ENCODE peak calls at places on chromosomes 13 and 19, in nine cellular contexts. H is tibial nerve, L is heart left ventricle, F is heart right ventricle, W is GM23338, Z is brain microvascular endothelial cell, N is psoas muscle, C is cardiac muscle cell, P is RWPE2. M is an unnamed sample.

GRCh38 chr13:28037399-28037798 is 48.9 kb upstream of the URAD start:
- DNase-seq in H (no peak), L (no peak), F (no peak), W (no peak), Z (no peak), N (no peak), C (no peak), P (no peak), M (no peak)

GRCh38 chr19:47609885-47610545 is 1.1 kb downstream of the BICRA start:
- DNase-seq in H (no peak), L (peak), F (peak), W (peak), Z (no peak), N (peak), C (peak), P (no peak), M (no peak)

GRCh38 chr19:58531052-58531600 is 11.5 kb upstream of the ZBTB45 start:
- DNase-seq in H (no peak), L (no peak), F (no peak), W (no peak), Z (no peak), N (no peak), C (no peak), P (no peak), M (no peak)

GRCh38 chr13:51453308-51453958 is 597 bp upstream of the INTS6 start:
- DNase-seq in H (peak), L (peak), F (peak), W (peak), Z (peak), N (peak), C (no peak), P (peak), M (peak)

GRCh38 chr13:84760956-84761355 is 878.7 kb upstream of the SLITRK1 start:
- DNase-seq in H (no peak), L (no peak), F (no peak), W (no peak), Z (no peak), N (no peak), C (no peak), P (no peak), M (no peak)

GRCh38 chr19:43687660-43687997 is 17.7 kb upstream of the PLAUR start:
- DNase-seq in H (no peak), L (no peak), F (no peak), W (no peak), Z (no peak), N (no peak), C (no peak), P (no peak), M (no peak)

GRCh38 chr13:30847697-30848307 is 58.3 kb upstream of the MEDAG start:
- DNase-seq in H (no peak), L (no peak), F (no peak), W (no peak), Z (peak), N (no peak), C (peak), P (no peak), M (no peak)

GRCh38 chr13:75458696-75459422 is 23.1 kb downstream of the TBC1D4 start:
- DNase-seq in H (no peak), L (peak), F (peak), W (peak), Z (no peak), N (peak), C (no peak), P (no peak), M (peak)

GRCh38 chr19:18596752-18597157 is 8.2 kb downstream of the REX1BD start:
- DNase-seq in H (no peak), L (peak), F (peak), W (peak), Z (no peak), N (no peak), C (peak), P (peak), M (no peak)

GRCh38 chr13:48446454-48446853 is 33.5 kb upstream of the LPAR6 start:
- DNase-seq in H (no peak), L (no peak), F (no peak), W (no peak), Z (peak), N (no peak), C (peak), P (no peak), M (peak)

GRCh38 chr19:4557971-4558941 is 1.2 kb downstream of the SEMA6B start:
- DNase-seq in H (no peak), L (no peak), F (no peak), W (peak), Z (no peak), N (no peak), C (peak), P (no peak), M (no peak)

GRCh38 chr19:47601180-47601904 is 7.6 kb upstream of the BICRA start:
- DNase-seq in H (no peak), L (no peak), F (no peak), W (no peak), Z (no peak), N (no peak), C (no peak), P (no peak), M (no peak)

GRCh38 chr13:102536196-102536595 is 60.6 kb upstream of the TPP2 start:
- DNase-seq in H (no peak), L (no peak), F (no peak), W (no peak), Z (no peak), N (no peak), C (no peak), P (no peak), M (no peak)

GRCh38 chr13:35865341-35866240 is 265.6 kb downstream of the DCLK1 start:
- DNase-seq in H (no peak), L (no peak), F (peak), W (no peak), Z (no peak), N (no peak), C (no peak), P (no peak), M (peak)

GRCh38 chr13:90918551-90918950 is 428.9 kb upstream of the MIR17HG start:
- DNase-seq in H (no peak), L (no peak), F (no peak), W (no peak), Z (no peak), N (no peak), C (peak), P (no peak), M (peak)

GRCh38 chr13:106649495-106649894 is 81.6 kb upstream of the ARGLU1 start:
- DNase-seq in H (no peak), L (no peak), F (no peak), W (no peak), Z (peak), N (no peak), C (peak), P (no peak), M (peak)

GRCh38 chr13:24610956-24611355 is 69.3 kb upstream of the ATP12A start:
- DNase-seq in H (no peak), L (no peak), F (no peak), W (no peak), Z (no peak), N (no peak), C (no peak), P (no peak), M (no peak)

GRCh38 chr13:102399791-102400618 is 1.8 kb downstream of the FGF14 start:
- DNase-seq in H (no peak), L (peak), F (peak), W (peak), Z (no peak), N (peak), C (no peak), P (no peak), M (peak)

GRCh38 chr19:43430142-43430710 is 15.5 kb downstream of the TEX101 start:
- DNase-seq in H (no peak), L (no peak), F (no peak), W (peak), Z (no peak), N (no peak), C (no peak), P (no peak), M (peak)

GRCh38 chr13:32887617-32888016 is 128.6 kb upstream of the KL start:
- DNase-seq in H (no peak), L (no peak), F (no peak), W (no peak), Z (no peak), N (no peak), C (no peak), P (no peak), M (no peak)

GRCh38 chr13:76812971-76813691 is 73.1 kb downstream of the KCTD12 start:
- DNase-seq in H (peak), L (no peak), F (peak), W (no peak), Z (no peak), N (peak), C (peak), P (no peak), M (no peak)

GRCh38 chr19:20423381-20424207 is 142.0 kb downstream of the ZNF737 start:
- DNase-seq in H (peak), L (peak), F (peak), W (peak), Z (peak), N (peak), C (peak), P (no peak), M (peak)

GRCh38 chr13:113506025-113506685 is 15.6 kb upstream of the DCUN1D2 start:
- DNase-seq in H (no peak), L (no peak), F (no peak), W (no peak), Z (no peak), N (no peak), C (no peak), P (no peak), M (no peak)

GRCh38 chr13:51212808-51213728 is 9.1 kb upstream of the FAM124A start:
- DNase-seq in H (no peak), L (no peak), F (no peak), W (no peak), Z (no peak), N (no peak), C (no peak), P (no peak), M (no peak)

GRCh38 chr19:29393915-29394460 is 131.8 kb upstream of the VSTM2B start:
- DNase-seq in H (no peak), L (peak), F (no peak), W (peak), Z (no peak), N (no peak), C (no peak), P (no peak), M (no peak)

GRCh38 chr13:40445557-40445990 is 220.9 kb downstream of the FOXO1 start:
- DNase-seq in H (no peak), L (peak), F (peak), W (peak), Z (peak), N (peak), C (peak), P (peak), M (peak)

GRCh38 chr13:88617176-88617575 is 946.0 kb downstream of the SLITRK5 start:
- DNase-seq in H (no peak), L (no peak), F (no peak), W (peak), Z (no peak), N (no peak), C (no peak), P (no peak), M (no peak)

DNA sequence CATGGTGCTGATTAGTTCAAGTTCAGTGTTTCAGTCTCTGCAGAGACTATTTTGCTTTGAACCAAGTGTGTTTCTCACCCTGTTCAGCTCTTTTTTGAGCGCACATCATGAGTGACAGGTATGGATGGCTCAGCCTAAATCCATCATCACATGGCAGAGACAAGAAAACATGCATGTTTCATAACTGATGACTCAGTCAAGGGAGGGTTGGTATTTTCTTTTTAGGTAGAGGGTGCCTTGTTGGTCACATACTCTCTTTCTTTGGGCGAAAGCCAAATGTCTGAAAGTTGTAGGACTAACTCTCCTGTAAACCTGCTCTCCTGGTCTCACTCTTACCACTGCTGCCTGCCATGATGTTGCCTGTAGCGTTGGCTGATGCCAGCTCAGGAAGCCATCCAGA is 48.1 kb upstream of the RAP2A start:
- DNase-seq in H (no peak), L (no peak), F (no peak), W (no peak), Z (no peak), N (no peak), C (no peak), P (no peak), M (peak)
- H3K27ac ChIP-seq in H (peak), L (no peak), F (no peak), W (no peak), Z (no peak), N (no peak), C (no peak), P (no peak), M (no peak)

DNA sequence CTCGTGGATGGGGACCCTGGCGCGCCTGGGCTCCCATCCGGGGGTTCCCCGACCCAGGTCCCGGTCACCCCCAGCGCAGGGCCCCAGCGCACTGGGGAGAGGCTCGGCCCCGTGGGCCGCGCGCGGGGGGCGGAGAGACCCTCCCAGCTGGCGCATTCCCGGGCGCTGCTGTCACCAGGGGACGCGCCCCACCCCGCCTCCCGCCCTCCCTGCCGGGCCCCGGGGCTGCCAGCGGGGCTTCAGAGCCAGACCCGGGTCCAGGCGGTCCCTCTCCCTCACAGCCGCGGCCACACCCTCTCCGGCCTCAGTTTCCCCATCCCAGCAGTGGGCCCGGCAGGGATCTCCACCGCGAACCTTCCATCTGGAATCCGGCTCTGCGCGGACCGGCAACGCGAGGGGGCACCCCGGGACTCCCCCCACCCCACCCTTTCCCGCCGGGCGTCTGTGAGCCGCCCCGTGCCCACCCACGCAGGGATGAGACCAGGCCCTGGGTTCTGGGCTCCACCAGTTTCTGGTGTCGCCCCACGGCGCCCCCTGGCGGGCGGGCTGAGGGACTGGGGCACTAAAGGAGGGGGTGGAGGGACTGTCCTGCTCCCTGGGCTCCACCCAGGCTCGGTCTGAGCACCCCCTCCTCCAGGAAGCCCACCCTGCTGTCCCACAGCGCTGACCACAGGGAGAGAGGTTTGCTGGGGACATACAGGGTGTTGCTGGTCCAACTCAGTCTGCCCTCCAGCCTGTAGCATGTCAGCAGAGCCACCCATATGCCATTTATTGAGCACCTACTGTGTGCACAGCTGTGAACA is 874 bp upstream of the ADAMTSL5 start:
- DNase-seq in H (no peak), L (peak), F (peak), W (peak), Z (no peak), N (peak), C (peak), P (no peak), M (no peak)
- TF ChIP-seq CTCF in H (peak), L (peak), F (peak), W (peak), Z (peak), N (peak), C (peak), P (peak), M (peak)

DNA sequence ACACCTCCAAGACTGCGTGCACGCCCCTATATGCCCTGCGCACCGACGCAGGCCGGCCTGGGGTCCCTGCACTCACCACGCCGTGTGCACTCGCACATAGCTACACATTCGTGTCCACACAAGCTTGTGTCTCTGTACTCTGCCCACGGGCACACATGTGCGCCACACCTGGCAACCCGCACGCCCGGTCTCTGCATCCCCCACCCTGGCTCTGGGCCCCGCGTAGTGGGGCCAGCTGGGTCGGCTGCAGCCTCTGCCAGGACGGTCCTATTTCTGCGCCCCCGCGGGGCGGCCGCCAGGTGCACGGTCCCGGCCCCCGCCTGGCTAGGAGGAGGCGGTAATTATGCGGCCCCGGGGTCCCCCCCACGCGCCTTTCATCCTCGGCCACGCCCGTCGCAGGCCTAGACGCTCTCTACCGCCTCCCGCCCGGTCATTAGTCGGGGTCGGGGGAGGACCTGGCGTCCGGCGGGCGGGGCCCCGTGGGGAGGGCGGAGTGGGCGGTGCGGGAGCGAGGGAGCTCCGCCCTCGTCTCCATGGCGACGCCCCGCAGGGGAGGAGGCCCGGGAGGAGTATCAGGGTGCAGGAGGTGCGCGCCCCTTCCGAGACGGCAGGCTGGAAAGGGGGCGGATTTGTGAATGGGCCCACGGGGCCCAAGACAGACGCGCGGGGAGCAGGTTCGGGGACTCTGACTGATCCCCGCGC is 2.9 kb upstream of the CIRBP start:
- DNase-seq in H (no peak), L (peak), F (peak), W (peak), Z (peak), N (peak), C (peak), P (no peak), M (peak)
- H3K27ac ChIP-seq in H (peak), L (peak), F (peak), W (no peak), Z (peak), N (peak), C (peak), P (peak), M (no peak)

DNA sequence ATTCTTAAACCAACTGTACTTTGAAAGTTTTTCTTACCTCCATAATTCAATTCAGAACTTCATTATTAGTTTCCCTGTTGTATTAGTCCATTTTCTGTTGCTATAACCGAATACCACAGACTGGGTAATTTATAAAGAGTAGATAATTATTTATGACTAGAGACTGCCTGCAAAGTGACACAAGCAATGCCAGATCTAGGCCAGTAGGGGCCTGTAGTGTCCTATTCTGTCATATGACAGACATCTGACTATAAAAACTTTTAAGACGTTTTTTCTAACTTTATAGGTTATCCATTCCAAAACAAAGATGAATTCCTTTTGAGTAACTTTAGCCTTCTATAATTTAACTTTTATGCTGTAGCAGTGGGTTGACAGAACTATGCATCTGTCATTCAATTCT is 2783.8 kb downstream of the PCDH9 start:
- DNase-seq in H (no peak), L (no peak), F (no peak), W (peak), Z (peak), N (no peak), C (no peak), P (no peak), M (peak)
- TF ChIP-seq CTCF in H (no peak), L (no peak), F (no peak), W (peak), Z (peak), N (no peak), C (peak), P (peak), M (peak)

GRCh38 chr13:59458908-59459579 is 704.7 kb downstream of the DIAPH3 start:
- DNase-seq in H (no peak), L (no peak), F (peak), W (peak), Z (peak), N (no peak), C (peak), P (no peak), M (no peak)
- H3K27ac ChIP-seq in H (peak), L (peak), F (peak), W (no peak), Z (peak), N (no peak), C (no peak), P (peak), M (no peak)

GRCh38 chr19:50230379-50231351 is 27.2 kb downstream of the MYH14 start:
- DNase-seq in H (no peak), L (no peak), F (peak), W (peak), Z (no peak), N (no peak), C (no peak), P (no peak), M (no peak)
- TF ChIP-seq CTCF in H (no peak), L (no peak), F (no peak), W (peak), Z (no peak), N (no peak), C (no peak), P (no peak), M (no peak)

GRCh38 chr13:100674363-100674847 is at the start of gene TMTC4:
- DNase-seq in H (no peak), L (no peak), F (no peak), W (peak), Z (no peak), N (no peak), C (no peak), P (no peak), M (no peak)

GRCh38 chr13:100673376-100673830 is 1.2 kb downstream of the TMTC4 start:
- DNase-seq in H (no peak), L (no peak), F (peak), W (peak), Z (no peak), N (no peak), C (no peak), P (no peak), M (no peak)

GRCh38 chr13:100673831-100674362 is 698 bp downstream of the TMTC4 start:
- DNase-seq in H (no peak), L (peak), F (peak), W (peak), Z (peak), N (peak), C (peak), P (no peak), M (peak)

GRCh38 chr13:100674848-100675659 is 459 bp upstream of the TMTC4 start:
- DNase-seq in H (peak), L (peak), F (peak), W (peak), Z (peak), N (peak), C (peak), P (peak), M (peak)

GRCh38 chr13:100675660-100676129 is 1.1 kb upstream of the TMTC4 start:
- DNase-seq in H (no peak), L (no peak), F (no peak), W (peak), Z (no peak), N (no peak), C (no peak), P (no peak), M (no peak)
- H3K27ac ChIP-seq in H (peak), L (no peak), F (no peak), W (no peak), Z (no peak), N (no peak), C (no peak), P (no peak), M (no peak)